ENCODE peak calls at places on chromosomes 11 and 22, in four cellular contexts. One of them, this sample, is unnamed. For H3K27me3, the result is how much of the 10 kb centered on the place peaks cover.

GRCh38 chr22:41245917-41246499 is 5.3 kb upstream of the CHADL start:
- ATAC-seq in HCT116: peak
- ATAC-seq in Panc1: peak
- ATAC-seq in GM12878: no peak
- ATAC-seq in this sample: no peak

GRCh38 chr11:82996966-82997606 is 74.6 kb downstream of the RAB30 start:
- ATAC-seq in HCT116: no peak
- ATAC-seq in Panc1: peak
- ATAC-seq in GM12878: peak
- ATAC-seq in this sample: no peak

GRCh38 chr11:119266063-119266462 is 50.9 kb downstream of the MCAM start:
- ATAC-seq in HCT116: no peak
- ATAC-seq in Panc1: no peak
- ATAC-seq in GM12878: peak
- ATAC-seq in this sample: no peak

GRCh38 chr11:48242501-48242900 is 2.4 kb upstream of the OR4X2 start:
- ATAC-seq in HCT116: no peak
- ATAC-seq in Panc1: no peak
- ATAC-seq in GM12878: no peak
- ATAC-seq in this sample: no peak

GRCh38 chr11:16786131-16786530 is 47.7 kb downstream of the C11orf58 start:
- ATAC-seq in HCT116: no peak
- ATAC-seq in Panc1: no peak
- ATAC-seq in GM12878: no peak
- ATAC-seq in this sample: no peak

GRCh38 chr22:43400449-43400848 is 11.4 kb upstream of the MPPED1 start:
- ATAC-seq in HCT116: no peak
- ATAC-seq in Panc1: no peak
- ATAC-seq in GM12878: no peak
- ATAC-seq in this sample: no peak

GRCh38 chr11:2270322-2271076 is at the start of gene ASCL2:
- ATAC-seq in HCT116: no peak
- ATAC-seq in Panc1: no peak
- ATAC-seq in GM12878: no peak
- ATAC-seq in this sample: no peak

GRCh38 chr11:4030197-4030596 is 64.4 kb upstream of the RRM1 start:
- ATAC-seq in HCT116: no peak
- ATAC-seq in Panc1: no peak
- ATAC-seq in GM12878: no peak
- ATAC-seq in this sample: no peak

GRCh38 chr22:35437038-35437437 is 37.1 kb downstream of the MCM5 start:
- ATAC-seq in HCT116: peak
- ATAC-seq in Panc1: no peak
- ATAC-seq in GM12878: peak
- ATAC-seq in this sample: no peak

GRCh38 chr11:48142886-48143285 is 73.7 kb upstream of the OR4B1 start:
- ATAC-seq in HCT116: no peak
- ATAC-seq in Panc1: no peak
- ATAC-seq in GM12878: no peak
- ATAC-seq in this sample: no peak

GRCh38 chr11:110318638-110319404 is 22.4 kb upstream of the RDX start:
- ATAC-seq in HCT116: no peak
- ATAC-seq in Panc1: no peak
- ATAC-seq in GM12878: peak
- ATAC-seq in this sample: no peak

GRCh38 chr11:13923182-13923581 is 39.3 kb upstream of the SPON1 start:
- ATAC-seq in HCT116: peak
- ATAC-seq in Panc1: no peak
- ATAC-seq in GM12878: no peak
- ATAC-seq in this sample: no peak

GRCh38 chr22:25419247-25420113 is 145.0 kb upstream of the GRK3 start:
- ATAC-seq in HCT116: no peak
- ATAC-seq in Panc1: no peak
- ATAC-seq in GM12878: peak
- ATAC-seq in this sample: peak

GRCh38 chr11:1448166-1448825 is 38.3 kb downstream of the MOB2 start:
- ATAC-seq in HCT116: no peak
- ATAC-seq in Panc1: no peak
- ATAC-seq in GM12878: no peak
- ATAC-seq in this sample: no peak

GRCh38 chr11:10222399-10222798 is 71.6 kb downstream of the SBF2 start:
- ATAC-seq in HCT116: no peak
- ATAC-seq in Panc1: no peak
- ATAC-seq in GM12878: no peak
- ATAC-seq in this sample: no peak

DNA sequence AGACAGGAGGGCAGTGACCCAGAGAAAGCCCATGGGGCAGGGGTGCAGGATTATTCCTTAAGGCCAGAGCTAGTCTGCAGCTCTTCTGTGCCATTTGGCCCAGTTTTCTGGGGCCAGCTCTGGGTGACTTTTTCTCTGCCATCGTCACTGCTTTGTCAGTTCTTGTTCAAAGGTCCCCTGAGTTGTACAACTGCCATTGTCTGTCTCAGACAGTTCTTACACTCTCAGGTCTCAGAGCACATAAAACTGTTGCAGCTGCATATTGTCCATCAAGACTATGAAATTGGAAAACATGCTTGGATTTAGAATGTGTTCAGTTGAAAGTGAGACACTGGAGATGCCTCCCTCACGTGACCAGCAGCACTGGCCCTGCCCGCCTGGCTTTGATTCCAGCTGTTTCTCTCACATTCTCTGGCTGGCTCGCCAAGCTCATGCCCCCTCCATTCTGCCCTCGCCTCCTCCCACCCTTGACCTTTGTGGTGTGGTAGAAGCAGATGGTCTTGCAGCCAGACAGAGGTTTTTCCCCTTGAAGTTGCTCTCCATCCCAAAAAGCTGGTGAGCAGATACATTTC is 244.2 kb downstream of the NTM start:
- ATAC-seq in HCT116: no peak
- ATAC-seq in Panc1: no peak
- ATAC-seq in GM12878: no peak
- ATAC-seq in this sample: no peak
- H3K27me3 ChIP-seq in HCT116: under half
- H3K27me3 ChIP-seq in Panc1: under half
- H3K27me3 ChIP-seq in GM12878: under half
- H3K27me3 ChIP-seq in this sample: under half

GRCh38 chr11:68658661-68659060 is 25.7 kb upstream of the GAL start:
- ATAC-seq in HCT116: no peak
- ATAC-seq in Panc1: no peak
- ATAC-seq in GM12878: no peak
- ATAC-seq in this sample: no peak

GRCh38 chr11:68658097-68658496 is 26.2 kb upstream of the GAL start:
- ATAC-seq in HCT116: no peak
- ATAC-seq in Panc1: no peak
- ATAC-seq in GM12878: no peak
- ATAC-seq in this sample: no peak

GRCh38 chr11:68660066-68660810 is 24.1 kb upstream of the GAL start:
- ATAC-seq in HCT116: no peak
- ATAC-seq in Panc1: no peak
- ATAC-seq in GM12878: no peak
- ATAC-seq in this sample: no peak

GRCh38 chr11:68661014-68661413 is 23.3 kb upstream of the GAL start:
- ATAC-seq in HCT116: no peak
- ATAC-seq in Panc1: no peak
- ATAC-seq in GM12878: no peak
- ATAC-seq in this sample: no peak

GRCh38 chr11:68659158-68659921 is 25.0 kb upstream of the GAL start:
- ATAC-seq in HCT116: no peak
- ATAC-seq in Panc1: peak
- ATAC-seq in GM12878: no peak
- ATAC-seq in this sample: peak
- TF ChIP-seq POLR2AphosphoS5 in HCT116: no peak
- TF ChIP-seq POLR2AphosphoS5 in Panc1: no peak
- TF ChIP-seq POLR2AphosphoS5 in GM12878: no peak
- TF ChIP-seq POLR2AphosphoS5 in this sample: no peak

GRCh38 chr11:57228600-57228999 is 8.4 kb downstream of the APLNR start:
- ATAC-seq in HCT116: no peak
- ATAC-seq in Panc1: no peak
- ATAC-seq in GM12878: no peak
- ATAC-seq in this sample: no peak

GRCh38 chr11:57233702-57234101 is 3.3 kb downstream of the APLNR start:
- ATAC-seq in HCT116: no peak
- ATAC-seq in Panc1: no peak
- ATAC-seq in GM12878: no peak
- ATAC-seq in this sample: no peak

GRCh38 chr11:57230316-57230715 is 6.7 kb downstream of the APLNR start:
- ATAC-seq in HCT116: no peak
- ATAC-seq in Panc1: no peak
- ATAC-seq in GM12878: no peak
- ATAC-seq in this sample: no peak

GRCh38 chr11:57231539-57232253 is 5.4 kb downstream of the APLNR start:
- ATAC-seq in HCT116: no peak
- ATAC-seq in Panc1: no peak
- ATAC-seq in GM12878: no peak
- ATAC-seq in this sample: no peak

DNA sequence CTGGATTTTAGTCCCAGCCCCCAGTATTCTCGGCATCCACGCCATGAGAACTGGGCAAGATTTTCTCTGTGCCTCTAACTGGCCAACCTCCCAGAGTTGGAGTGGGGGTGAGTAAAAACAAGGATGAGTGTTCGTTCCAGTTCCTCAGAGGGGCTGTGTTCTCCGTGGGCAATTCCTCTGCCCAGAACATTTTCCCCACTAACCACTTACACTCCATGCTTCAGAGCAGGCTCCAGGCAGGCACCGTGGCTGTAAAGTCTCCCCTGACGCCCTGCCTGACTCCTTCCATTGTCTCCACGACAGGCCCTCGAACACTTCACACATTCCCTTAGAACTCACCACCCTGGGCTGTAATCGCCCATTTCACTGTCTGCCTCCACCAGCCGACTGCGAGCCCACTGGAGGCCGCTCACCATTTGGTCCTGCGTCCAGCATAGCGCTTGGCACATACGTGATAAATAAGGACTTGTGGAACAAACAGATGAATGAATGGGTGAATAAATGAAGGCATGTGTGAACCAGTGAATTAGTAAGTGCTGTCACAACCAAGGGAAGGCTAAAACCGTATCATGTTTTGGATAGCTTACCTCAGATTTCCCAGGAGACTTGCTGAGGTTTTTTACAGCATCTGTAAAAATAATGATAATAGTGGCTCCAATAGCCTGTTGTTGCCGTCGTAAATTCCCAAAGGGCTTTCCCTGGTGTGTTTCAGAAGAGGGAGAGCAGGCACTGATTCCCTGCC is 6.1 kb downstream of the APLNR start:
- ATAC-seq in HCT116: no peak
- ATAC-seq in Panc1: no peak
- ATAC-seq in GM12878: no peak
- ATAC-seq in this sample: no peak
- H3K27me3 ChIP-seq in HCT116: half or more
- H3K27me3 ChIP-seq in Panc1: under half
- H3K27me3 ChIP-seq in GM12878: under half
- H3K27me3 ChIP-seq in this sample: half or more

DNA sequence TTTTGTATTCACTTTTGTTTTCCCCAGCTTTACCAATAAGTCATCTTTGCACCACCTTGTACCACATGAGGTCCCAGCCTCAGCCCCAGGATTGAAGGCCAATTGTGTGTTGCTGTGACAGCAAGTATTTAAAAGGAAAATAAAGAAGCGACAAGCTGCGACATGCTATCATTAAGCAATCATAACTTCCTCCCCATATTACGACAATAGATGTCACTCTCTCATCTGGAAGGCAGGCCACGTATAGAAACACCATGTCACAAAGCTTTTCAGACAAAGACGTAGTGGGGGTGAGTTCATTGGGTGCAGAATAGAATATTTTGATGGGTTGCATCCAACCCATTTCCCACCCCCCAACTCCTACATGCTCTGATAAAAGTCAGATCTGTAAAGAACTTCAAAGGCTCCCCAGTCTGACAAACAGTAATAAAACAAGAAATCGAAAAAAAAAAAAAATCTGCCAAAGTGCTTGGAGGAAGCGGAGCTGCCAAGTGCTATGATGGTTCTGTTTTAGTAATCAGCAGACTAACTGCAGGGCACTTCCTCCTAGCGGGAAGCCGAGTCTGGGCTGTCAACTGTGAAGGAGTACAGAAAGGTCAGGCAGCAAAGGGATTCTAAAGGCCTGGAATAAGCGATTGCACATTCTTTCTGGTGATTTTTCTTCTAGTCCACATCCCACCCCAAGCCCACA is 131.5 kb upstream of the UBASH3B start:
- ATAC-seq in HCT116: no peak
- ATAC-seq in Panc1: no peak
- ATAC-seq in GM12878: no peak
- ATAC-seq in this sample: no peak
- TF ChIP-seq POLR2AphosphoS5 in HCT116: no peak
- TF ChIP-seq POLR2AphosphoS5 in Panc1: no peak
- TF ChIP-seq POLR2AphosphoS5 in GM12878: no peak
- TF ChIP-seq POLR2AphosphoS5 in this sample: no peak

DNA sequence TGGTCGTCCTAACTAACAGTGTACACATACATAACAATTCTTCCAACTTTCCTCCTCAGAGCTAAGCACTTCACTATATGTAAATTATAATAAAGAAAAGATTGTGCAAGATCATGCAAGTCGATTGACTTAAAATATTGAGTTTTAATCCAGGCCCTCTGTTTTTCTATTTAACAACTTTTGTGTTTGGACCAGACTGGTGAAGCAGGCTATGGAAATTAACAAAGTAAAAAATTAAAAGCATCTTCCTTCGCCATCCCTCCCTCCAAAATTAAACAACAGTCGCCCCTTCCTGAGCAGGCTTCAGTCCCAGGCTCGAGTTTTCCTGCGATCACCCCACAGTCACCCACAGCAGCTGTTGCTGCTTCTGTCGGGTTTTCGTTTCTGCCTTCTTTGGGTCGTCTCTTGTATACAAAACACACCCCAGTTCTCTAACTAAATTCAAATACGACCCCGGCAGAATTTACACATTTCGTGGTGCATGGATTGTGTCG is 4.7 kb downstream of the ALX4 start:
- ATAC-seq in HCT116: no peak
- ATAC-seq in Panc1: no peak
- ATAC-seq in GM12878: no peak
- ATAC-seq in this sample: no peak
- H3K27me3 ChIP-seq in HCT116: under half
- H3K27me3 ChIP-seq in Panc1: under half
- H3K27me3 ChIP-seq in GM12878: under half
- H3K27me3 ChIP-seq in this sample: half or more

This sample was measured in gastroesophageal sphincter.